ENCODE peak calls at places on chromosomes 2 and 18, in nine cellular contexts. G, A, F, S, E, M, T, Y and K are unnamed samples.

GRCh38 chr2:137966043-137966442 is 1.8 kb downstream of the HNMT start:
- DNase-seq in G (no peak), T (no peak), E (no peak), A (no peak), M (no peak), Y (no peak), S (no peak), F (no peak), K (no peak)

GRCh38 chr18:42409005-42409404 is 454.0 kb downstream of the PIK3C3 start:
- DNase-seq in S (no peak), Y (no peak), F (no peak), G (no peak), M (no peak), A (no peak), E (no peak), T (no peak), K (no peak)

GRCh38 chr2:120654383-120655134 is 81.1 kb upstream of the GLI2 start:
- DNase-seq in M (no peak), T (no peak), A (no peak), G (no peak), Y (no peak), S (no peak), E (no peak), F (no peak), K (no peak)

GRCh38 chr2:30243231-30243630 is 11.9 kb downstream of the LBH start:
- DNase-seq in G (no peak), E (no peak), S (no peak), M (no peak), T (no peak), Y (no peak), A (no peak), F (no peak), K (no peak)

GRCh38 chr18:36412778-36413177 is 115.3 kb downstream of the FHOD3 start:
- DNase-seq in T (no peak), G (no peak), S (no peak), M (peak), Y (no peak), A (no peak), E (no peak), F (no peak), K (no peak)

GRCh38 chr2:57126410-57126809 is 920.2 kb upstream of the VRK2 start:
- DNase-seq in S (no peak), E (no peak), F (no peak), Y (no peak), A (no peak), M (no peak), G (no peak), T (no peak), K (no peak)

GRCh38 chr2:65392609-65393008 is 39.8 kb downstream of the SPRED2 start:
- DNase-seq in T (no peak), E (no peak), M (no peak), F (no peak), G (no peak), A (no peak), Y (no peak), S (no peak), K (no peak)

GRCh38 chr18:7980661-7981060 is 413.5 kb downstream of the PTPRM start:
- DNase-seq in G (no peak), A (no peak), Y (no peak), S (no peak), F (no peak), T (no peak), E (no peak), M (no peak), K (no peak)

GRCh38 chr2:65073879-65074565 is 17.8 kb downstream of the CEP68 start:
- DNase-seq in E (no peak), F (no peak), T (no peak), S (peak), G (no peak), Y (no peak), M (no peak), A (no peak), K (no peak)

GRCh38 chr2:197377670-197378069 is 57.2 kb downstream of the SF3B1 start:
- DNase-seq in M (no peak), E (no peak), G (no peak), A (no peak), F (no peak), T (no peak), S (no peak), Y (no peak), K (no peak)

GRCh38 chr2:226788881-226789485 is 10.6 kb downstream of the IRS1 start:
- DNase-seq in F (no peak), S (no peak), Y (no peak), T (no peak), M (no peak), A (no peak), G (no peak), E (no peak), K (no peak)

GRCh38 chr18:58754544-58755068 is 83.3 kb downstream of the MALT1 start:
- DNase-seq in Y (no peak), M (no peak), S (no peak), A (peak), T (no peak), G (no peak), E (no peak), F (peak), K (no peak)

GRCh38 chr2:238634701-238635402 is 208.1 kb downstream of the ASB1 start:
- DNase-seq in T (peak), M (no peak), F (no peak), Y (no peak), E (no peak), A (no peak), S (no peak), G (no peak), K (no peak)

GRCh38 chr2:231132126-231132525 is 7.3 kb upstream of the HTR2B start:
- DNase-seq in S (no peak), G (no peak), A (no peak), Y (no peak), M (no peak), E (no peak), F (no peak), T (no peak), K (no peak)

GRCh38 chr2:66845307-66845706 is 410.4 kb downstream of the MEIS1 start:
- DNase-seq in T (no peak), M (no peak), A (no peak), E (no peak), S (no peak), Y (no peak), F (no peak), G (no peak), K (no peak)

GRCh38 chr2:68320118-68320641 is 431 bp upstream of the CNRIP1 start:
- DNase-seq in T (no peak), A (no peak), M (no peak), F (no peak), Y (no peak), E (no peak), G (peak), S (no peak), K (no peak)

GRCh38 chr2:219560037-219560892 is 11.1 kb downstream of the OBSL1 start:
- DNase-seq in T (no peak), M (no peak), G (no peak), E (no peak), Y (no peak), S (no peak), F (no peak), A (no peak), K (no peak)

GRCh38 chr2:229270551-229271410 is at the start of gene PID1:
- DNase-seq in S (no peak), E (no peak), T (no peak), F (peak), G (peak), Y (no peak), A (no peak), M (no peak), K (peak)

GRCh38 chr2:219430633-219431615 is 3.7 kb upstream of the SPEG start:
- DNase-seq in F (no peak), G (peak), S (no peak), Y (no peak), M (peak), A (no peak), E (no peak), T (no peak), K (no peak)

DNA sequence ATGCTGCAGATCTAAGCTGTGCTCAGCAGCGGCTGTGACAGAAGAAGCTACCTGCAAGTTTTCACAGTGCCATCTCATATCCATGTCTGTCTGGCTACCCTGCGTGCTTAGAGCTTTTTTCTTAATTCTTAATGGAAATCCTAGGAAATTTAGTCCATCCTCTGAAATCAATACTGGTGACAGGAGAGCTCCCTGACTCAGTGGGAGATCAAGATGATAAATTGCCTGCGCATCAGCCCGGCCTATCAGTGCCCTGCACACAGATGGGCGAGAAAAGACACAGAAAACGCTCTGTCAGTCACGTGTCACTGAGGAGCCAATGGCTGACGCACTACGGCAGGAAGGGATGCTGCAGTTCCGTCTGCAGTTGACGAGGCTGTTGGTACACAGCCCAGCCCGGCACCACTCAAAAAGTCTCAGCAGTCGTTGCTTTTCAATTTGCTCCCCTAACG is 819.6 kb upstream of the FSHR start:
- DNase-seq in Y (no peak), A (peak), G (peak), T (peak), F (peak), S (peak), E (peak), M (no peak), K (peak)
- TF ChIP-seq POLR2AphosphoS5 in Y (no peak), A (peak), G (no peak), T (no peak), F (no peak), S (no peak), E (no peak), M (no peak), K (no peak)

GRCh38 chr2:218216674-218217365 is at the start of gene ARPC2:
- DNase-seq in A (peak), S (peak), E (peak), G (peak), M (peak), F (peak), Y (peak), T (peak), K (peak)
- TF ChIP-seq POLR2A in A (peak), S (peak), E (peak), G (peak), M (peak), F (peak), Y (peak), T (peak), K (no peak)

GRCh38 chr2:10303634-10304378 is 1.1 kb downstream of the HPCAL1 start:
- DNase-seq in Y (no peak), S (no peak), T (no peak), E (peak), A (no peak), M (peak), F (peak), G (no peak), K (peak)

GRCh38 chr2:10305254-10305635 is 2.5 kb downstream of the HPCAL1 start:
- DNase-seq in A (no peak), T (no peak), E (no peak), S (no peak), Y (no peak), F (no peak), M (no peak), G (no peak), K (no peak)

GRCh38 chr2:10306901-10307463 is 4.3 kb downstream of the HPCAL1 start:
- DNase-seq in E (no peak), T (no peak), S (no peak), Y (no peak), F (no peak), A (no peak), M (no peak), G (no peak), K (no peak)

GRCh38 chr2:10304458-10305253 is 2.0 kb downstream of the HPCAL1 start:
- DNase-seq in E (no peak), S (no peak), Y (no peak), A (no peak), M (no peak), T (no peak), F (no peak), G (no peak), K (peak)

GRCh38 chr2:10305715-10306114 is 3.0 kb downstream of the HPCAL1 start:
- DNase-seq in M (peak), S (no peak), T (no peak), A (no peak), G (no peak), F (peak), Y (no peak), E (peak), K (peak)
- TF ChIP-seq CTCF in M (peak), S (no peak), T (no peak), A (no peak), G (no peak), F (peak), Y (peak), E (no peak), K (peak)

GRCh38 chr18:48024891-48025660 is 94.6 kb upstream of the SMAD2 start:
- DNase-seq in E (peak), F (no peak), Y (no peak), S (peak), G (peak), M (no peak), T (no peak), A (no peak), K (no peak)

GRCh38 chr18:48027401-48027931 is 97.0 kb upstream of the SMAD2 start:
- DNase-seq in F (no peak), G (peak), A (no peak), Y (no peak), T (peak), M (no peak), S (peak), E (no peak), K (peak)

GRCh38 chr18:48028081-48028480 is 97.6 kb upstream of the SMAD2 start:
- DNase-seq in T (no peak), Y (no peak), F (no peak), A (no peak), G (peak), S (peak), E (no peak), M (no peak), K (no peak)

GRCh38 chr18:48024009-48024512 is 93.6 kb upstream of the SMAD2 start:
- DNase-seq in S (peak), M (no peak), F (no peak), A (no peak), T (no peak), Y (no peak), E (peak), G (peak), K (no peak)

DNA sequence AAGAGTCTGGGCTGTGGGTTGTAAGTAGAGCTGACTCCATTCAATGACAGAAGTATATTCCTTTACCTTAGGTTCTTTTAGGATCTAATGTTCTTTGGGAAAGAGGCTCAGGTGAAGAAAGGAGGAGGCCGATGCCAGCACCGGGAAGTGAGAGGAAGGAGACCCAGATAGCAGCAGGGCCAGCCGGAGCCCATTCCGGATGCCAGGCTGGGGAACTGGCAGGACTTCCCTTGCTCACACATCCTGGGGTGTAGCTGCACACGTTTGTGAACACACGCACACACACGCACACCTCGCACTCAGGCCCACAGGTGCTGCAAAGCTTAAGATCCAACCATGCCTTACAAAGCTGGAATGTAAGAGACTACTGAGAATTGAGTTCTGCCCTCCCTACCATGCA is 95.8 kb upstream of the SMAD2 start:
- DNase-seq in Y (no peak), E (no peak), T (no peak), G (peak), S (peak), M (no peak), F (no peak), A (no peak), K (peak)
- TF ChIP-seq POLR2AphosphoS5 in Y (no peak), E (no peak), T (no peak), G (no peak), S (no peak), M (no peak), F (no peak), A (no peak), K (no peak)

GRCh38 chr2:55862269-55862668 is 61.3 kb downstream of the EFEMP1 start:
- DNase-seq in F (no peak), G (peak), Y (no peak), M (no peak), S (no peak), T (no peak), A (no peak), E (no peak), K (no peak)
- TF ChIP-seq POLR2A in F (no peak), G (no peak), Y (no peak), M (no peak), S (no peak), T (no peak), A (no peak), E (no peak), K (no peak)

DNA sequence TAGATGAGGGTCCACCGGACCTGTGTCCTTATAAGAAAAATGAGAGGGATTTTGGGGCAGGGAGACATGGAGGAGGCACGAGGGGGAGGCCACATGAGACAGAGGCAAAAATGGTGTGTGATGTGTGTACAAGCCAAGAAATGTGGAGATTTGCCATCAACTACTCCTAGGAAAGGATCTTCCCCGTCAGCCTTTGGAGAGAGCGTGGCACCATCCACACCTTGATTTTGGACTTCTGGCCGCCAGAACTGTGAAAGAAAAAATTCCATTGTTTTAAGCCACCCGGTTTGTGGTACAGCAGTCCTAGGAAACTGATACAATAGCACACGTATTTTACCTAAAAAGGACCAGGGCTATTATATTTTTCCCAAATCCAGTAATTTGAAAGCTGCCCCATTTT is 829.0 kb upstream of the SALL3 start:
- DNase-seq in F (no peak), M (no peak), T (no peak), G (no peak), S (no peak), Y (no peak), A (no peak), E (no peak), K (no peak)
- TF ChIP-seq CTCF in F (no peak), M (no peak), T (no peak), G (no peak), S (no peak), Y (no peak), A (no peak), E (no peak), K (no peak)

GRCh38 chr18:32349728-32350395 is 120.8 kb downstream of the GAREM1 start:
- DNase-seq in T (peak), G (peak), M (peak), Y (peak), E (peak), F (peak), A (peak), S (no peak), K (no peak)
- TF ChIP-seq POLR2AphosphoS5 in T (peak), G (peak), M (no peak), Y (peak), E (peak), F (peak), A (no peak), S (no peak), K (no peak)

DNA sequence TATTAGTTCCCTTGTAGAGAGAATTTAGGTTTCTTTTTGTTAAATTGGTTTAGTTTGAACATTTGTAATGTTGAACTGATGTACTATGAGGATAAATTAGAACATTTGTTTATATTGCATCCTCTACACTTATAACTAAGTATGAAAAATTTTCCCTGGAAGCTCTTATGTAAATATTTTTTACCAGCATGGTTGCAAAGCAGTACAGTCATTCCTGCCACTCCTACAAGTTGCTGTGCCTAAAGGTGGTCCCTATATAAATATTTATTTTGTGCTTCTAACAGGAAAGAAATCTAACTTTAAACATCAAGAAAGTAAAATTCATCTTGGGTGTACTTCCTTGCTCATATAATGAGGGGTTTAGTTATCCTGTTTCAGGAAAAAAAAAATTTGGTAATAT is 14.2 kb downstream of the TWSG1 start:
- DNase-seq in M (no peak), G (no peak), F (no peak), S (no peak), E (no peak), Y (no peak), A (no peak), T (no peak), K (no peak)
- TF ChIP-seq POLR2A in M (no peak), G (no peak), F (no peak), S (no peak), E (no peak), Y (no peak), A (no peak), T (no peak), K (no peak)